ENCODE peak calls at places on chromosomes 7 and 10, in five cellular contexts. Y, U, M, O and G are unnamed samples.

GRCh38 chr10:123995461-123996131 is 97.8 kb downstream of the CHST15 start:
- DNase-seq in Y (peak), U (peak), M (peak), O (peak), G (peak)

GRCh38 chr10:119470920-119471702 is 71.4 kb downstream of the RGS10 start:
- DNase-seq in Y (no peak), U (no peak), M (no peak), O (no peak), G (no peak)

GRCh38 chr10:124417846-124418725 is 637 bp downstream of the OAT start:
- DNase-seq in Y (peak), U (peak), M (peak), O (peak), G (peak)

GRCh38 chr10:124956764-124957163 is 14.8 kb downstream of the ZRANB1 start:
- DNase-seq in Y (no peak), U (no peak), M (no peak), O (no peak), G (no peak)

GRCh38 chr10:76302936-76303656 is 871.7 kb downstream of the LRMDA start:
- DNase-seq in Y (no peak), U (no peak), M (peak), O (no peak), G (no peak)

GRCh38 chr10:20885678-20886077 is 11.4 kb downstream of the NEBL start:
- DNase-seq in Y (no peak), U (no peak), M (no peak), O (no peak), G (no peak)

GRCh38 chr7:98777051-98777450 is 92.8 kb downstream of the TMEM130 start:
- DNase-seq in Y (no peak), U (no peak), M (no peak), O (no peak), G (no peak)

GRCh38 chr10:101062231-101063161 is 707 bp downstream of the KAZALD1 start:
- DNase-seq in Y (peak), U (peak), M (peak), O (peak), G (peak)